ENCODE peak calls at places on chromosomes 6 and 20, in seven cellular contexts. M is stomach, P is neuronal stem cell, I is GM23248, T is NCI-H2171, C is hippocampal formation, K is non-pigmented ciliary epithelial cell. O is an unnamed sample.

GRCh38 chr20:22490287-22491187 is 93.8 kb downstream of the FOXA2 start:
- DNase-seq in C (no peak), P (peak), K (no peak), I (peak), M (peak), T (no peak), O (peak)

GRCh38 chr6:157314705-157315321 is 8.5 kb downstream of the TMEM242 start:
- DNase-seq in M (no peak), T (no peak), K (peak), C (no peak), P (peak), I (peak), O (peak)

GRCh38 chr6:82364087-82365010 is 732 bp downstream of the TPBG start:
- DNase-seq in M (peak), C (no peak), P (peak), I (peak), T (no peak), K (no peak), O (peak)

GRCh38 chr20:64099086-64099786 is 8.1 kb downstream of the NPBWR2 start:
- DNase-seq in P (no peak), I (no peak), C (no peak), M (no peak), T (no peak), K (no peak), O (no peak)

GRCh38 chr6:127851197-127851596 is 49.7 kb downstream of the THEMIS start:
- DNase-seq in M (no peak), I (peak), C (no peak), P (no peak), K (peak), T (no peak), O (no peak)

GRCh38 chr20:13105864-13106457 is 97.2 kb downstream of the SPTLC3 start:
- DNase-seq in I (peak), M (no peak), P (no peak), C (peak), T (peak), K (peak), O (peak)

GRCh38 chr6:50819527-50819905 is 845 bp downstream of the TFAP2B start:
- DNase-seq in P (no peak), C (no peak), I (peak), K (no peak), T (no peak), M (no peak), O (peak)

GRCh38 chr20:38892091-38892981 is 33.9 kb upstream of the FAM83D start:
- DNase-seq in M (no peak), T (no peak), P (no peak), C (no peak), I (no peak), K (no peak), O (no peak)

GRCh38 chr6:104589940-104590339 is 269.8 kb downstream of the HACE1 start:
- DNase-seq in M (no peak), P (no peak), I (no peak), K (no peak), C (no peak), T (no peak), O (no peak)

GRCh38 chr6:3294921-3295871 is 36.4 kb downstream of the PSMG4 start:
- DNase-seq in T (no peak), P (no peak), C (no peak), M (no peak), K (no peak), I (no peak), O (peak)

GRCh38 chr20:17179840-17180239 is 47.0 kb upstream of the PCSK2 start:
- DNase-seq in K (no peak), I (no peak), P (no peak), C (no peak), T (no peak), M (no peak), O (no peak)

GRCh38 chr20:58267389-58268215 is 39.1 kb upstream of the ANKRD60 start:
- DNase-seq in M (no peak), P (no peak), I (no peak), T (no peak), C (no peak), K (no peak), O (no peak)

GRCh38 chr20:58017237-58017969 is 211.1 kb downstream of the ANKRD60 start:
- DNase-seq in C (peak), T (no peak), K (peak), P (no peak), I (peak), M (peak), O (peak)

GRCh38 chr6:111798281-111798725 is 74.9 kb downstream of the FYN start:
- DNase-seq in C (no peak), T (no peak), I (peak), M (no peak), K (no peak), P (no peak), O (no peak)

GRCh38 chr6:140082867-140083297 is 708.4 kb upstream of the CITED2 start:
- DNase-seq in C (no peak), T (no peak), I (peak), P (no peak), M (no peak), K (no peak), O (peak)

GRCh38 chr6:157269261-157269794 is 54.0 kb downstream of the TMEM242 start:
- DNase-seq in K (peak), I (peak), T (no peak), P (no peak), M (peak), C (no peak), O (peak)

GRCh38 chr6:65776332-65776731 is 69.3 kb upstream of the EYS start:
- DNase-seq in T (peak), P (no peak), I (no peak), C (no peak), K (no peak), M (no peak), O (no peak)

GRCh38 chr6:15752820-15753219 is 90.0 kb upstream of the DTNBP1 start:
- DNase-seq in T (no peak), M (no peak), C (no peak), P (no peak), I (peak), K (no peak), O (peak)

GRCh38 chr20:38706482-38706881 is 17.8 kb upstream of the SLC32A1 start:
- DNase-seq in I (no peak), P (no peak), K (no peak), T (peak), M (no peak), C (no peak), O (no peak)